ENCODE peak calls at places on chromosomes 7 and 10, in five cellular contexts. R is A549, V is K562, X is HCT116, N is SK-N-SH. S is an unnamed sample.

GRCh38 chr7:133051066-133051465 is 30.8 kb downstream of the CHCHD3 start:
- DNase-seq in R (no peak), V (peak), X (no peak), N (peak), S (no peak)

GRCh38 chr7:5677538-5678294 is 103.7 kb downstream of the RNF216 start:
- DNase-seq in R (peak), V (peak), X (peak), N (peak), S (peak)

GRCh38 chr7:22640269-22640668 is 86.7 kb upstream of the IL6 start:
- DNase-seq in R (no peak), V (no peak), X (no peak), N (no peak), S (no peak)

GRCh38 chr7:107471292-107472070 is 1.6 kb downstream of the GPR22 start:
- DNase-seq in R (no peak), V (no peak), X (no peak), N (no peak), S (no peak)

GRCh38 chr10:23055424-23056191 is 39.8 kb upstream of the MSRB2 start:
- DNase-seq in R (no peak), V (peak), X (no peak), N (no peak), S (no peak)

GRCh38 chr7:42152353-42153205 is 84.4 kb downstream of the GLI3 start:
- DNase-seq in R (no peak), V (no peak), X (no peak), N (no peak), S (no peak)

GRCh38 chr7:24786941-24787340 is 29.7 kb upstream of the GSDME start:
- DNase-seq in R (peak), V (peak), X (peak), N (no peak), S (no peak)

GRCh38 chr10:126357169-126357568 is 31.1 kb downstream of the ADAM12 start:
- DNase-seq in R (no peak), V (no peak), X (no peak), N (no peak), S (no peak)

GRCh38 chr7:90597879-90598278 is 1.8 kb downstream of the CDK14 start:
- DNase-seq in R (no peak), V (no peak), X (no peak), N (no peak), S (no peak)

GRCh38 chr7:92767427-92767826 is 68.9 kb downstream of the CDK6 start:
- DNase-seq in R (no peak), V (no peak), X (no peak), N (no peak), S (no peak)

GRCh38 chr10:13705526-13706169 is 118.9 kb downstream of the PRPF18 start:
- DNase-seq in R (no peak), V (peak), X (no peak), N (no peak), S (no peak)

GRCh38 chr10:132377326-132377725 is 19.7 kb upstream of the PWWP2B start:
- DNase-seq in R (no peak), V (no peak), X (no peak), N (no peak), S (no peak)

DNA sequence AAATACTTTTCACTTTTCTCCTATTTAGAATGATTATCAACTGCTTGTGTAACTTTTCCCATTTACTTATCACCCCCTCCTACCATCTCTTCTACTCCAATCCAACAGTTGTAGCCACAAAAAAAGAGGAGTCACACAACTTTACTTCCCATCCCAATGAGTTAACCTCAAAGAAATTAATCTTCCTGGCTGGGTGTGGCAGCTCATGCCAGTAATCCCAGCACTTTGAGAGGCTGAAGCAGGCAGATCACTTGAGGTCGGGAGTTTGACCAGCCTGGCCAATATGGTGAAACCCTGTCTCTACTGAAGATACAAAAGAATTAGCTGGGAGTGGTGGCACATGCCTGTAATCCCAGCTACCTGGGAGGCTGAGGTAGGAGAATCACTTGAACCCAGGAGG is 19.9 kb downstream of the SYPL1 start:
- DNase-seq in R (no peak), V (no peak), X (no peak), N (no peak), S (no peak)
- TF ChIP-seq REST in R (no peak), V (no peak), X (no peak), N (no peak), S (no peak)

GRCh38 chr10:36119439-36119838 is 477.3 kb upstream of the FZD8 start:
- DNase-seq in R (no peak), V (no peak), X (no peak), N (no peak), S (no peak)
- TF ChIP-seq RAD21 in R (no peak), V (no peak), X (no peak), N (no peak), S (no peak)

GRCh38 chr7:106033735-106034134 is 70.7 kb downstream of the CDHR3 start:
- DNase-seq in R (no peak), V (no peak), X (no peak), N (no peak), S (no peak)

GRCh38 chr7:106029941-106030340 is 66.9 kb downstream of the CDHR3 start:
- DNase-seq in R (no peak), V (no peak), X (no peak), N (no peak), S (no peak)

GRCh38 chr7:106032295-106032694 is 69.2 kb downstream of the CDHR3 start:
- DNase-seq in R (no peak), V (no peak), X (no peak), N (no peak), S (no peak)

GRCh38 chr7:106029448-106029847 is 66.4 kb downstream of the CDHR3 start:
- DNase-seq in R (no peak), V (peak), X (no peak), N (no peak), S (no peak)

GRCh38 chr7:106031271-106032029 is 68.4 kb downstream of the CDHR3 start:
- DNase-seq in R (no peak), V (no peak), X (no peak), N (no peak), S (no peak)
- TF ChIP-seq REST in R (no peak), V (no peak), X (no peak), N (no peak), S (no peak)

DNA sequence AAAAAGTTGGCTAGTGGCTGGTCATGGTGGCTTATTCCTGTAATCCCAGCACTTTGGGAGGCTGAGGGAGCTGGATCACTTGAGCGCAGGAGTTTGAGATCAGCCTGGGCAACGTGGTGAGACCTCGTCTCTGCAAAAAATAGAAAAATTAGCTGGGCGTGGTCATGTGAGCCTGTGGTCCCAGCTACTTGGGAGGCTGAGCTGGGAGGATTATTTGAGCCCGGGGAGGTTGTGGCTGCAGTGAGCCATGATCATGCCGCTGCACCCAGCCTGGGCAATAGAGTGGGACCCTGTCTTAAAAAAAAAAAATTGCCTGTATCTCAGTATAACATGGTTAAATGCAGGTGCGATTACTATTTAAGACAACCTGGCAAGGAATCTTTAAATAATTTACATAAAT is 61.0 kb downstream of the ADD3 start:
- DNase-seq in R (no peak), V (no peak), X (no peak), N (no peak), S (no peak)
- TF ChIP-seq RAD21 in R (no peak), V (no peak), X (no peak), N (no peak), S (no peak)

GRCh38 chr10:46550795-46551700 is 5.4 kb downstream of the GPRIN2 start:
- DNase-seq in R (no peak), V (peak), X (no peak), N (no peak), S (no peak)

GRCh38 chr10:46552526-46553237 is 3.8 kb downstream of the GPRIN2 start:
- DNase-seq in R (no peak), V (no peak), X (no peak), N (no peak), S (no peak)

GRCh38 chr10:46553238-46554049 is 3.0 kb downstream of the GPRIN2 start:
- DNase-seq in R (no peak), V (no peak), X (no peak), N (no peak), S (no peak)

GRCh38 chr10:46550076-46550790 is 6.2 kb downstream of the GPRIN2 start:
- DNase-seq in R (no peak), V (no peak), X (no peak), N (peak), S (no peak)

DNA sequence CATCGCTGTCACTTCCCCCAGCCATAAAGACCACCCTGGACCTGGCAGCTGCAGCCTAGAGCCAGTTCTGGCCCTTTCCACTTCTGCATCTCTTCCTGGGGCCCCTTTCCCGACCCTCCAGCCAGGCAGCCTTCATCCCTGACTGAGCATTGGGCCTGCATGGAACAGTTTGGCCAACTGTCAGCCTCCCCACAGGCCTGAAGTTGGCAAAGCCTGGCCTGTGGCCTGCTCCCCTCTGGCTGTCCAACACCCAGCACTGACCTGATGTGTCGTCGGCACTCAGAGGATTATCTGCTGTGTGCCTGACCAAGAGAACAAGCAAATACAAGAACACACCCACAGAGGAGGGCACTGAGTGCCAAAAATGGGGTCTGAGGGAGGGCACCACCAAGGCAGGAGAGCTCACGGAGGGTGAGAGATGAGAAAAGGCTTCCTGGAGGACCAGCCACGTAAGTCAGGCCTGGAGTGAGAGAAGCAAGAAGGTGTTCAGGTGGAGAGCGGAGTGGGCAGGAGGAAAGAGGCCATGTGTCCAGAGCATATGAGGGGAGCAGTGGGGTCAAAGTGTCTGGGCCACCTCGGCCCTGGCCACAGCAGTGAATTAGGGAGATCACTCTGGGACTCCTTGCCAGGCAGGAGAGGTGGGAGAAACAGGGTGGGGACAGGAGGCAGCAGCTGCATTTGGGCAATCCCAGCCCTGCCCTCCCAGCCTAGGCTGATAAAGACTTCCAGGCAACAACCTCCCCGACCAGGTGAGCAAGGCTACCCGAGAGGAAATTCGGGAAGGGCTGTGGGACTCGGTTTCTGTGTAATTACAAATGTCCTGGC is 4.5 kb downstream of the GPRIN2 start:
- DNase-seq in R (no peak), V (no peak), X (no peak), N (no peak), S (no peak)
- TF ChIP-seq REST in R (no peak), V (no peak), X (no peak), N (no peak), S (no peak)